ENCODE peak calls at places on chromosomes 1 and 21, in four cellular contexts. One of them, this sample, is unnamed.

GRCh38 chr1:147478556-147478955 is 62.7 kb upstream of the BCL9 start:
- DNase-seq in body of pancreas: no peak
- DNase-seq in GM06990: no peak
- DNase-seq in prostate gland: no peak
- DNase-seq in this sample: no peak

GRCh38 chr1:20442920-20443625 is 42.9 kb downstream of the CAMK2N1 start:
- DNase-seq in body of pancreas: no peak
- DNase-seq in prostate gland: no peak
- DNase-seq in GM06990: no peak
- DNase-seq in this sample: no peak

GRCh38 chr21:27802816-27803475 is 836.1 kb upstream of the ADAMTS5 start:
- DNase-seq in prostate gland: peak
- DNase-seq in GM06990: no peak
- DNase-seq in body of pancreas: peak
- DNase-seq in this sample: no peak

GRCh38 chr1:181151378-181152326 is 63.2 kb downstream of the IER5 start:
- DNase-seq in body of pancreas: no peak
- DNase-seq in GM06990: no peak
- DNase-seq in prostate gland: no peak
- DNase-seq in this sample: no peak

GRCh38 chr1:210332719-210333398 is 4.2 kb downstream of the HHAT start:
- DNase-seq in prostate gland: no peak
- DNase-seq in GM06990: peak
- DNase-seq in body of pancreas: no peak
- DNase-seq in this sample: no peak

GRCh38 chr1:185499986-185500626 is 183.1 kb upstream of the IVNS1ABP start:
- DNase-seq in prostate gland: no peak
- DNase-seq in body of pancreas: no peak
- DNase-seq in GM06990: no peak
- DNase-seq in this sample: no peak

GRCh38 chr1:232627645-232628334 is 2.1 kb downstream of the SIPA1L2 start:
- DNase-seq in prostate gland: peak
- DNase-seq in GM06990: peak
- DNase-seq in body of pancreas: no peak
- DNase-seq in this sample: no peak

GRCh38 chr21:38380391-38381137 is 117.7 kb downstream of the ERG start:
- DNase-seq in body of pancreas: no peak
- DNase-seq in GM06990: no peak
- DNase-seq in prostate gland: no peak
- DNase-seq in this sample: no peak

GRCh38 chr21:26943916-26944315 is 23.0 kb downstream of the ADAMTS5 start:
- DNase-seq in body of pancreas: no peak
- DNase-seq in prostate gland: no peak
- DNase-seq in GM06990: no peak
- DNase-seq in this sample: no peak

GRCh38 chr1:226125097-226125630 is 61.4 kb downstream of the ACBD3 start:
- DNase-seq in prostate gland: peak
- DNase-seq in body of pancreas: peak
- DNase-seq in GM06990: peak
- DNase-seq in this sample: peak

GRCh38 chr1:10561497-10561896 is 86.7 kb downstream of the PEX14 start:
- DNase-seq in GM06990: no peak
- DNase-seq in body of pancreas: no peak
- DNase-seq in prostate gland: no peak
- DNase-seq in this sample: no peak

GRCh38 chr1:203273869-203274602 is 31.3 kb upstream of the BTG2 start:
- DNase-seq in GM06990: no peak
- DNase-seq in prostate gland: no peak
- DNase-seq in body of pancreas: no peak
- DNase-seq in this sample: peak

GRCh38 chr1:51548986-51549619 is 30.0 kb upstream of the EPS15 start:
- DNase-seq in body of pancreas: no peak
- DNase-seq in GM06990: no peak
- DNase-seq in prostate gland: no peak
- DNase-seq in this sample: no peak

GRCh38 chr1:155729031-155729898 is 40.4 kb downstream of the DAP3 start:
- DNase-seq in prostate gland: peak
- DNase-seq in body of pancreas: peak
- DNase-seq in GM06990: no peak
- DNase-seq in this sample: no peak

GRCh38 chr1:200774735-200775449 is 36.2 kb downstream of the CAMSAP2 start:
- DNase-seq in prostate gland: no peak
- DNase-seq in body of pancreas: no peak
- DNase-seq in GM06990: no peak
- DNase-seq in this sample: no peak

GRCh38 chr21:41960386-41960785 is 6.6 kb upstream of the C2CD2 start:
- DNase-seq in GM06990: no peak
- DNase-seq in prostate gland: no peak
- DNase-seq in body of pancreas: no peak
- DNase-seq in this sample: no peak

GRCh38 chr1:234781241-234782056 is 171.5 kb upstream of the IRF2BP2 start:
- DNase-seq in body of pancreas: peak
- DNase-seq in prostate gland: no peak
- DNase-seq in GM06990: no peak
- DNase-seq in this sample: no peak

GRCh38 chr1:63152572-63152971 is 169.8 kb upstream of the FOXD3 start:
- DNase-seq in body of pancreas: no peak
- DNase-seq in GM06990: no peak
- DNase-seq in prostate gland: no peak
- DNase-seq in this sample: no peak

GRCh38 chr1:67214420-67215174 is 48.3 kb downstream of the IL23R start:
- DNase-seq in GM06990: peak
- DNase-seq in body of pancreas: peak
- DNase-seq in prostate gland: no peak
- DNase-seq in this sample: no peak

GRCh38 chr1:95254959-95255358 is 20.9 kb downstream of the RWDD3 start:
- DNase-seq in prostate gland: no peak
- DNase-seq in GM06990: no peak
- DNase-seq in body of pancreas: no peak
- DNase-seq in this sample: no peak

GRCh38 chr1:203559523-203559922 is 65.6 kb downstream of the OPTC start:
- DNase-seq in GM06990: no peak
- DNase-seq in prostate gland: no peak
- DNase-seq in body of pancreas: no peak
- DNase-seq in this sample: no peak

GRCh38 chr1:156870734-156871133 is 10.1 kb downstream of the NTRK1 start:
- DNase-seq in body of pancreas: no peak
- DNase-seq in GM06990: no peak
- DNase-seq in prostate gland: no peak
- DNase-seq in this sample: no peak

GRCh38 chr21:43818685-43819084 is 29.3 kb downstream of the RRP1 start:
- DNase-seq in body of pancreas: no peak
- DNase-seq in prostate gland: no peak
- DNase-seq in GM06990: no peak
- DNase-seq in this sample: no peak

GRCh38 chr1:156338180-156338973 is at the start of the genes CCT3 and TSACC:
- DNase-seq in GM06990: peak
- DNase-seq in prostate gland: peak
- DNase-seq in body of pancreas: peak
- DNase-seq in this sample: peak

GRCh38 chr1:100306735-100307313 is 40.8 kb downstream of the RTCA start:
- DNase-seq in prostate gland: no peak
- DNase-seq in GM06990: no peak
- DNase-seq in body of pancreas: no peak
- DNase-seq in this sample: no peak

GRCh38 chr1:26695417-26696190 is at the start of gene ARID1A:
- DNase-seq in prostate gland: peak
- DNase-seq in GM06990: peak
- DNase-seq in body of pancreas: peak
- DNase-seq in this sample: peak

GRCh38 chr21:45957986-45958610 is 23.5 kb upstream of the COL6A1 start:
- DNase-seq in GM06990: no peak
- DNase-seq in body of pancreas: no peak
- DNase-seq in prostate gland: no peak
- DNase-seq in this sample: peak

GRCh38 chr1:202642619-202643291 is 67.5 kb downstream of the SYT2 start:
- DNase-seq in prostate gland: no peak
- DNase-seq in GM06990: no peak
- DNase-seq in body of pancreas: no peak
- DNase-seq in this sample: no peak

GRCh38 chr21:41318218-41318617 is 1.6 kb downstream of the FAM3B start:
- DNase-seq in body of pancreas: peak
- DNase-seq in GM06990: no peak
- DNase-seq in prostate gland: no peak
- DNase-seq in this sample: no peak

GRCh38 chr1:51784997-51785421 is 93.5 kb downstream of the NRDC start:
- DNase-seq in body of pancreas: no peak
- DNase-seq in prostate gland: no peak
- DNase-seq in GM06990: no peak
- DNase-seq in this sample: no peak

DNA sequence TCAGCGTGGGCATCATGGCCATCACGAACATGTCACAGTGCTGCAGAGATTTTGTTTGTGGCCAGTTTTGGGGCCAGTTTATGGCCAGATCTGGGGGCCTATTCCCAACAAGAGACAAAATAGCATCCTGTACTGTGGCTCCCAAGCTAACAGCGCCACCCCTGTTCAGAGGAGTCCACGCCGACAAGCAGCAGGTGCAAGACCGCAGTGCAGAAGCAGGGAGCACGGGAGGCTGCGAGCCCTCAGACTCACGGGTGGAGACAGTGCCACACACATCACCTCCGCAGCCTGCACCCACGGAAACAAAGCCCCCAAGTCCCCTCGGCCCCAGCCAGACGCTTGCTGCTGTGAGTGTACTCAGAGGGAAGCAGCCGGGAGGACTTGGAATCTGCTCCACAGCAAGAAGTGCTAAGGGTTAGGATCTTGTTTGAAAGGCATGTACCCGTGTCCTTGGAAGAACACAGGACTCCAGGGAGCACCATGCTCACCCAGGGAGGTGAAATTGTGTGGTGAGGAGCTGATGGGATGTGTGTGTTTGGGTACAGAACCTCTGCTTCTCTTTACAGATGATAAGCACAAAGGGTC is 7.1 kb downstream of the TCP10L start:
- DNase-seq in body of pancreas: peak
- DNase-seq in GM06990: no peak
- DNase-seq in prostate gland: no peak
- DNase-seq in this sample: no peak
- TF ChIP-seq CTCF in body of pancreas: peak
- TF ChIP-seq CTCF in GM06990: peak
- TF ChIP-seq CTCF in prostate gland: no peak
- TF ChIP-seq CTCF in this sample: no peak

DNA sequence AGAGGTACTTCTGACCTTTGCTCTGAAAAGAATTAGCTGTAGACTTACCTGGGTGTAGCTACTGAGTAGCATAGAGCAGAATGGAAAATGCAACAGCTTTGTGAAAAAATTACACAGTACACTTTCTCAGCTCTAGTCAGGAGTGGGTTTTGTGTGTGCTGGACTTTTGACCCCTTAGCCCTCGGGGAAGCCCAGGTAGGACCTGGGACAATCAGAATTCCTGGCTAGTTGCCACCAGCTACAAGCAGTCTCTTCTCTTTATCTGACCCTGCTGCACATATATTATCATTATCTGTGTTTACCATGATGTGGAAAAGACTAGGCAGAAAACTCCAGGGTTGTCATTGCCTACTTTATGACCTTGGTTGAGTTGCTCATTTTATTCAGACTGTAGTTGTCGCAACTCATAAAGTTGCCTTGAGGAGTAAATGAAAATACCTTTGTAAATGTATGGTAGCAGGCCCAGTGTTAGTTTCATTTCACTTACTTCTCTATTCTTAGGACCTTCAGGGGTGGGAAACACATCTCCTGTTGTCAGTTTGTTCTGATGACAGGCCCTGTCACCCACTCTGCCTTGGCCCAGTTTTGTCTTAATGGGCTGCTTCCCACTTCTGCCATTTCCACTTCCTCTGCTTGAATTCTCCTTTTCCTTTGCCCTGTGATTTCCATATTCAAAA is 5.4 kb downstream of the NEK7 start:
- DNase-seq in prostate gland: no peak
- DNase-seq in body of pancreas: peak
- DNase-seq in GM06990: peak
- DNase-seq in this sample: no peak
- H3K4me3 ChIP-seq in prostate gland: no peak
- H3K4me3 ChIP-seq in body of pancreas: no peak
- H3K4me3 ChIP-seq in GM06990: no peak
- H3K4me3 ChIP-seq in this sample: no peak

DNA sequence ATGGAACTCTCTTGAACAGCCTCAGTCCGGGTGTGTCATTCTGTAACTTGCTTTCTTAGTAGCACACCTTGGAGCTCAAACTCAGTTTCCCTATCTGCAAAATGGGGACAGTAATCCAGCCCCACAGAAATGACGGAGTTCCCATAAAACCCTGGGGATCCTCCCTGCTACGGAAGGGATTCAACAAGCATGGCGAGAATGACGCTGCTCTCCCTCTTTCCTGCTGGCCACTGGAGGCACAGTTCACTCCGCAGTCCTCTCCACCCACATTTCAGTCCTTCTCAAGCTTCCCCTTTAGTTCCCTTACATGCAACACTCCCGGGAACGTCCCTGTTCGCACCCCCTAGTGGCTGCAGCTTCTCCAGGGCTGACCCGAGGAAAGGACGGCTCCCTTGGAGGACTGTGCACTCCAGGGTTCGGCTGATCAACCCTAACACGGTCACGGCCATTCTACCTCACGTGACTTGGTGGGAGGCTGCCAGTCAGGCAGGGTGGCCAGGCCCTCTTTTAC is 20.6 kb downstream of the RUNX3 start:
- DNase-seq in GM06990: peak
- DNase-seq in body of pancreas: peak
- DNase-seq in prostate gland: no peak
- DNase-seq in this sample: peak
- TF ChIP-seq CTCF in GM06990: peak
- TF ChIP-seq CTCF in body of pancreas: peak
- TF ChIP-seq CTCF in prostate gland: no peak
- TF ChIP-seq CTCF in this sample: peak

GRCh38 chr1:54404263-54404662 is 1.9 kb downstream of the SSBP3 start:
- DNase-seq in prostate gland: no peak
- DNase-seq in GM06990: no peak
- DNase-seq in body of pancreas: no peak
- DNase-seq in this sample: no peak
- H3K4me3 ChIP-seq in prostate gland: peak
- H3K4me3 ChIP-seq in GM06990: peak
- H3K4me3 ChIP-seq in body of pancreas: no peak
- H3K4me3 ChIP-seq in this sample: peak